ENCODE peak calls at places on chromosomes 7 and 10, in four cellular contexts. One of them, this sample, is unnamed.
A peak's percentile ranks its signal among the peaks of the same experiment; 100 is the strongest.

GRCh38 chr7:75732764-75733630 is 5.7 kb downstream of the HIP1 start:
- DNase-seq in K562: peak; percentile 51
- DNase-seq in GM12878: no peak
- DNase-seq in A549: peak; percentile 70
- DNase-seq in this sample: peak; percentile 91

GRCh38 chr7:131741446-131741845 is 185.0 kb upstream of the PODXL start:
- DNase-seq in A549: no peak
- DNase-seq in GM12878: no peak
- DNase-seq in K562: no peak
- DNase-seq in this sample: no peak

GRCh38 chr10:22978287-22978686 is 50.4 kb downstream of the ARMC3 start:
- DNase-seq in A549: no peak
- DNase-seq in K562: no peak
- DNase-seq in GM12878: no peak
- DNase-seq in this sample: no peak

GRCh38 chr7:155594163-155594732 is 47.9 kb upstream of the CNPY1 start:
- DNase-seq in A549: no peak
- DNase-seq in K562: no peak
- DNase-seq in GM12878: no peak
- DNase-seq in this sample: no peak

GRCh38 chr7:35848728-35849127 is 47.9 kb downstream of the SEPTIN7 start:
- DNase-seq in K562: no peak
- DNase-seq in GM12878: no peak
- DNase-seq in A549: no peak
- DNase-seq in this sample: no peak

GRCh38 chr10:132357286-132358058 is 25.5 kb downstream of the LRRC27 start:
- DNase-seq in K562: no peak
- DNase-seq in A549: no peak
- DNase-seq in GM12878: no peak
- DNase-seq in this sample: no peak

GRCh38 chr7:43868681-43869017 is 668 bp downstream of the MRPS24 start:
- DNase-seq in A549: no peak
- DNase-seq in K562: no peak
- DNase-seq in GM12878: no peak
- DNase-seq in this sample: no peak

GRCh38 chr7:33807779-33808482 is 97.4 kb upstream of the BMPER start:
- DNase-seq in K562: peak; percentile 28
- DNase-seq in GM12878: no peak
- DNase-seq in A549: peak; percentile 62
- DNase-seq in this sample: peak; percentile 74

GRCh38 chr7:158495780-158496179 is 91.8 kb downstream of the PTPRN2 start:
- DNase-seq in K562: no peak
- DNase-seq in A549: peak; percentile 68
- DNase-seq in GM12878: no peak
- DNase-seq in this sample: no peak

GRCh38 chr10:116845823-116846222 is 3.5 kb upstream of the ENO4 start:
- DNase-seq in A549: no peak
- DNase-seq in K562: no peak
- DNase-seq in GM12878: no peak
- DNase-seq in this sample: no peak

GRCh38 chr10:97882142-97883091 is 32.8 kb downstream of the GOLGA7B start:
- DNase-seq in GM12878: no peak
- DNase-seq in A549: peak; percentile 94
- DNase-seq in K562: no peak
- DNase-seq in this sample: peak; percentile 51

GRCh38 chr10:5434017-5434753 is 21.8 kb downstream of the NET1 start:
- DNase-seq in GM12878: no peak
- DNase-seq in A549: peak; percentile 73
- DNase-seq in K562: peak; percentile 27
- DNase-seq in this sample: peak; percentile 81

GRCh38 chr7:127152423-127152822 is 100.3 kb downstream of the GRM8 start:
- DNase-seq in K562: no peak
- DNase-seq in A549: no peak
- DNase-seq in GM12878: no peak
- DNase-seq in this sample: no peak

GRCh38 chr10:103859161-103860141 is 4.1 kb upstream of the SH3PXD2A start:
- DNase-seq in K562: peak; percentile 22
- DNase-seq in A549: peak; percentile 68
- DNase-seq in GM12878: peak; percentile 24
- DNase-seq in this sample: peak; percentile 74

DNA sequence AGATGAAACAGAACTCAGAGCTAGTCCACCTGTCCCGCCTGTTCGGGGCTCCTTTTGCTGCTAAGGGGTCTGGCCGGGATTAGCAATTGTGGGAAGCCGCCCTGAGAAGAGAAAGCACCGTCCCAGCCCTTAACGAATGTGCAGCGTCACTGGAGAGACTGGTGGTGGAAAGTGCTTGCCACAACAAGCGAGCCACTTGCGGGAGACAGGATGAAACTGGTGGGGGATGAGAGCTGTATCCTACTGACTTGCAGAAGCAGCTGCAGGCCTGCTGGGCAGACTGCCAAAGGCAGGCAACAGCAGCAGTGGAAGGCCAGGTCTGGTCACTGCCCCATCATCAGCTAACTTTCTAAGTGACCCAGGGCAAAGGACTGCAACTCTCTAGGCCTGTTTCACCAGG is 95.4 kb downstream of the FAM53B start:
- DNase-seq in K562: peak; percentile 60
- DNase-seq in GM12878: peak; percentile 33
- DNase-seq in A549: no peak
- DNase-seq in this sample: peak; percentile 95
- TF ChIP-seq ELK1 in K562: no peak
- TF ChIP-seq ELK1 in GM12878: no peak
- TF ChIP-seq ELK1 in A549: no peak
- TF ChIP-seq ELK1 in this sample: no peak

GRCh38 chr10:18689498-18689897 is 30.3 kb downstream of the ARL5B start:
- DNase-seq in A549: peak; percentile 33
- DNase-seq in GM12878: no peak
- DNase-seq in K562: no peak
- DNase-seq in this sample: peak; percentile 65
- TF ChIP-seq ELK1 in A549: no peak
- TF ChIP-seq ELK1 in GM12878: no peak
- TF ChIP-seq ELK1 in K562: no peak
- TF ChIP-seq ELK1 in this sample: no peak

GRCh38 chr7:40717242-40717641 is 582.4 kb downstream of the SUGCT start:
- DNase-seq in K562: no peak
- DNase-seq in A549: peak; percentile 85
- DNase-seq in GM12878: no peak
- DNase-seq in this sample: peak; percentile 81
- TF ChIP-seq ELK1 in K562: no peak
- TF ChIP-seq ELK1 in A549: no peak
- TF ChIP-seq ELK1 in GM12878: no peak
- TF ChIP-seq ELK1 in this sample: no peak

GRCh38 chr7:91005024-91005423 is 259.2 kb upstream of the FZD1 start:
- DNase-seq in A549: no peak
- DNase-seq in GM12878: no peak
- DNase-seq in K562: no peak
- DNase-seq in this sample: no peak

GRCh38 chr7:91005861-91006260 is 258.4 kb upstream of the FZD1 start:
- DNase-seq in A549: no peak
- DNase-seq in GM12878: no peak
- DNase-seq in K562: no peak
- DNase-seq in this sample: no peak

GRCh38 chr7:90994601-90995000 is 269.6 kb upstream of the FZD1 start:
- DNase-seq in A549: no peak
- DNase-seq in GM12878: no peak
- DNase-seq in K562: no peak
- DNase-seq in this sample: no peak

GRCh38 chr7:90995996-90996395 is 268.2 kb upstream of the FZD1 start:
- DNase-seq in A549: no peak
- DNase-seq in GM12878: no peak
- DNase-seq in K562: no peak
- DNase-seq in this sample: no peak

GRCh38 chr7:90999989-91000979 is 263.9 kb upstream of the FZD1 start:
- DNase-seq in A549: no peak
- DNase-seq in K562: no peak
- DNase-seq in GM12878: no peak
- DNase-seq in this sample: peak; percentile 47
- TF ChIP-seq ELK1 in A549: no peak
- TF ChIP-seq ELK1 in K562: no peak
- TF ChIP-seq ELK1 in GM12878: no peak
- TF ChIP-seq ELK1 in this sample: no peak